ENCODE peak calls at places on chromosome 16, in five cellular contexts. G is AG04450; O is fibroblast of pulmonary artery; Z is CD8-positive, alpha-beta T cell; E is brain microvascular endothelial cell. D is an unnamed sample.
A peak's percentile ranks its signal among the peaks of the same experiment; 100 is the strongest.

GRCh38 chr16:22035094-22035675 is 27.3 kb downstream of the MOSMO start:
- DNase-seq in G (no peak), O (peak; percentile 28), Z (no peak), E (no peak), D (no peak)

GRCh38 chr16:75029854-75030253 is 31.0 kb downstream of the ZNRF1 start:
- DNase-seq in G (peak; percentile 20), O (peak; percentile 43), Z (no peak), E (peak; percentile 56), D (peak; percentile 42)

GRCh38 chr16:386641-387156 is 4.9 kb upstream of the PGAP6 start:
- DNase-seq in G (no peak), O (no peak), Z (no peak), E (no peak), D (no peak)

GRCh38 chr16:50271148-50272041 is 5.0 kb downstream of the ADCY7 start:
- DNase-seq in G (no peak), O (no peak), Z (no peak), E (no peak), D (no peak)

GRCh38 chr16:15607700-15608396 is 35.1 kb downstream of the MARF1 start:
- DNase-seq in G (peak; percentile 18), O (peak; percentile 39), Z (no peak), E (peak; percentile 63), D (peak; percentile 88)

GRCh38 chr16:34803683-34804416 is 1344.4 kb downstream of the TP53TG3F start:
- DNase-seq in G (no peak), O (no peak), Z (no peak), E (no peak), D (no peak)

GRCh38 chr16:868846-869822 is 68.6 kb upstream of the GNG13 start:
- DNase-seq in G (no peak), O (no peak), Z (no peak), E (no peak), D (no peak)

GRCh38 chr16:50988441-50988840 is 162.6 kb downstream of the SALL1 start:
- DNase-seq in G (no peak), O (no peak), Z (no peak), E (no peak), D (no peak)

GRCh38 chr16:70578035-70578434 is 54.4 kb downstream of the SF3B3 start:
- DNase-seq in G (no peak), O (no peak), Z (no peak), E (no peak), D (no peak)

GRCh38 chr16:79170565-79171242 is 429.8 kb downstream of the MAF start:
- DNase-seq in G (no peak), O (peak; percentile 18), Z (no peak), E (peak; percentile 53), D (peak; percentile 55)

GRCh38 chr16:86901483-86901882 is 323.1 kb downstream of the FOXL1 start:
- DNase-seq in G (no peak), O (peak; percentile 50), Z (no peak), E (peak; percentile 69), D (peak; percentile 49)

GRCh38 chr16:17510532-17510931 is 39.8 kb upstream of the XYLT1 start:
- DNase-seq in G (no peak), O (no peak), Z (no peak), E (no peak), D (peak; percentile 89)

GRCh38 chr16:48628359-48628985 is 18.5 kb upstream of the N4BP1 start:
- DNase-seq in G (no peak), O (no peak), Z (no peak), E (no peak), D (no peak)

GRCh38 chr16:72434159-72434558 is 262.2 kb upstream of the PMFBP1 start:
- DNase-seq in G (no peak), O (peak; percentile 71), Z (no peak), E (no peak), D (peak; percentile 60)

GRCh38 chr16:28186752-28187151 is 25.0 kb downstream of the XPO6 start:
- DNase-seq in G (no peak), O (no peak), Z (no peak), E (no peak), D (peak; percentile 73)

GRCh38 chr16:648071-648785 is 937 bp upstream of the WDR90 start:
- DNase-seq in G (no peak), O (peak; percentile 24), Z (peak; percentile 37), E (no peak), D (no peak)

GRCh38 chr16:13120091-13120490 is 218.7 kb downstream of the SHISA9 start:
- DNase-seq in G (no peak), O (no peak), Z (no peak), E (no peak), D (no peak)

GRCh38 chr16:12611916-12612597 is 191.6 kb downstream of the CPPED1 start:
- DNase-seq in G (no peak), O (no peak), Z (no peak), E (no peak), D (no peak)

GRCh38 chr16:81808933-81809480 is 29.9 kb downstream of the PLCG2 start:
- DNase-seq in G (no peak), O (no peak), Z (no peak), E (no peak), D (no peak)

GRCh38 chr16:86854895-86855294 is 276.5 kb downstream of the FOXL1 start:
- DNase-seq in G (peak; percentile 24), O (no peak), Z (no peak), E (no peak), D (peak; percentile 70)

GRCh38 chr16:73179671-73180370 is 131.9 kb upstream of the ZFHX3 start:
- DNase-seq in G (no peak), O (no peak), Z (no peak), E (no peak), D (no peak)

GRCh38 chr16:66516808-66517585 is 32.9 kb downstream of the TK2 start:
- DNase-seq in G (peak; percentile 98), O (peak; percentile 99), Z (peak; percentile 77), E (peak; percentile 97), D (peak; percentile 99)

GRCh38 chr16:62190426-62190825 is 154.2 kb upstream of the CDH8 start:
- DNase-seq in G (no peak), O (no peak), Z (no peak), E (no peak), D (no peak)

GRCh38 chr16:57318240-57318970 is 33.9 kb upstream of the PLLP start:
- DNase-seq in G (no peak), O (peak; percentile 38), Z (no peak), E (no peak), D (no peak)

GRCh38 chr16:57314161-57314785 is 29.8 kb upstream of the PLLP start:
- DNase-seq in G (no peak), O (no peak), Z (no peak), E (no peak), D (no peak)

GRCh38 chr16:57313509-57313908 is 29.0 kb upstream of the PLLP start:
- DNase-seq in G (no peak), O (no peak), Z (no peak), E (no peak), D (no peak)

GRCh38 chr16:57315401-57315800 is 30.9 kb upstream of the PLLP start:
- DNase-seq in G (no peak), O (no peak), Z (no peak), E (no peak), D (no peak)

DNA sequence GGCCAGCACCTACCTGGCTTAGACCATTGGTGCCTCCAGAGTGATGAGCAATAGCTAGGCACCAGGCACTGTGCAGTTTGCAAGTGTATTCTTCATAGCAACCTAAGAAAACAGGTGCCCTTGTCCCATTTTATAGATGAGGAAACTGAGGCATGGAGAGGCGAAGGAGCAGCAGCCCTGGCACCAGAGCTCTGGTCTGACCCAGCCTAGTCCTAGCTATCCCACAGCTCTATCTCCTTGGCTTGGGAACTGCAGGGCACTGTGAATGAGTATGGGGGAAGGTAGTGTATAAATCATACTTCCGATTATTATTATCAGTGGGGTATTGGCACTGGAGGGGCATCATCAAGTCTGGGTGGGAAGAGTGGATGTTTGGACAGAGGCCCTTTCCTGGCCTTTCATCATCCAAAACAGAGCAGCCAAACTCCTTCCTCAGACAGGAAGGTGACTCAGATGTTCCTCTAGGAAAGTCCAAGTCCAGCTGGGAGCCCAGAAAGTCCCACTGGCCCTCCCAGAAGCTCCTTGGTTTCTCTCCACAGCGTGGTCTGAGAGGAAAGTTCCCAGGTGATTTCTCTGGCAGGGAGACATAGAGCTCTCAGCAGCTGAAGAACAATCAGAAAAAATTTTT is 32.0 kb upstream of the PLLP start:
- DNase-seq in G (peak; percentile 41), O (peak; percentile 96), Z (no peak), E (peak; percentile 60), D (peak; percentile 90)
- TF ChIP-seq CTCF in G (no peak), O (no peak), Z (no peak), E (no peak), D (no peak)

GRCh38 chr16:88841521-88842307 is 15.0 kb downstream of the GALNS start:
- DNase-seq in G (no peak), O (no peak), Z (no peak), E (no peak), D (no peak)

GRCh38 chr16:88843256-88843655 is 13.5 kb downstream of the GALNS start:
- DNase-seq in G (no peak), O (no peak), Z (no peak), E (no peak), D (no peak)

GRCh38 chr16:88840589-88841215 is 16.0 kb downstream of the GALNS start:
- DNase-seq in G (no peak), O (no peak), Z (no peak), E (no peak), D (no peak)

GRCh38 chr16:88842806-88843205 is 13.9 kb downstream of the GALNS start:
- DNase-seq in G (no peak), O (no peak), Z (no peak), E (no peak), D (no peak)

DNA sequence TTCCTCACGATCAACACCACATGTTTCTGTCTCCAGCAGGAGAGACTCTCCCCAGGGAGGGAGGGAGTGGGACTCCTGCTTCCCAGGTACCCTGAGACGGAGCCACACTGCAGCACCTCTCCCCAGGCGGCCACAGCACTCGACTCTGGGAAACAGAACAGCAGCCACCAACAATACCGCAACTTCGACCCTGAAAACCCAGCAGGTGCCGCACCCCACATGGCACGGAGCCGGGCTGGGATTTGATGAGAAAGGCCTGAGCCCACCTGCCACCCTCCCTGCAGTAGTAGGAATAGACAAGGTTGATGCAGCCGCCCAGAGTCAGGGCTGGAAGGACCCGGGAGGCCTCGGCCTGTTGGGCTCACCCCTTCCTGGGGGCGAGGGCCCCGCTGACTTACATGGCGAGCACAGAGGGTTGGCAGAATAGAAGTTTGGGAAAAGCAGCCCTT is 14.4 kb downstream of the GALNS start:
- DNase-seq in G (no peak), O (no peak), Z (no peak), E (no peak), D (no peak)
- H3K4me3 ChIP-seq in G (no peak overlapping the region), O (no peak overlapping the region), Z (no peak overlapping the region), E (no peak overlapping the region), D (no peak overlapping the region)

GRCh38 chr16:23183486-23183862 is 929 bp downstream of the SCNN1G start:
- DNase-seq in G (no peak), O (no peak), Z (no peak), E (no peak), D (no peak)

GRCh38 chr16:23187341-23187740 is 4.8 kb downstream of the SCNN1G start:
- DNase-seq in G (no peak), O (no peak), Z (no peak), E (no peak), D (no peak)

GRCh38 chr16:23186171-23186570 is 3.6 kb downstream of the SCNN1G start:
- DNase-seq in G (no peak), O (no peak), Z (no peak), E (no peak), D (no peak)

GRCh38 chr16:23185661-23186060 is 3.1 kb downstream of the SCNN1G start:
- DNase-seq in G (no peak), O (no peak), Z (no peak), E (no peak), D (no peak)

GRCh38 chr16:23188911-23189310 is 6.4 kb downstream of the SCNN1G start:
- DNase-seq in G (no peak), O (no peak), Z (no peak), E (no peak), D (no peak)
- TF ChIP-seq CTCF in G (no peak), O (no peak), Z (no peak), E (no peak), D (no peak)

GRCh38 chr16:29898786-29899515 is 399 bp downstream of the SEZ6L2 start:
- DNase-seq in G (no peak), O (no peak), Z (no peak), E (peak; percentile 33), D (no peak)
- H3K4me3 ChIP-seq in G (peak overlapping the region; percentile 60), O (peak overlapping the region; percentile 73), Z (no peak overlapping the region), E (peak overlapping the region; percentile 54), D (peak overlapping the region; percentile 61)